ENCODE peak calls at places on chromosomes 6 and 20, in six cellular contexts. W is CD8-positive, alpha-beta memory T cell; I is neural progenitor cell; K is H9; P is tibial artery; Y is uterus. E is an unnamed sample.

GRCh38 chr20:47358672-47359532 is 2.4 kb upstream of the ZMYND8 start:
- DNase-seq in W (no peak), I (peak; percentile 85), K (peak; percentile 75), P (peak; percentile 94), Y (peak; percentile 88), E (peak; percentile 88)

GRCh38 chr6:44580901-44581300 is 193.4 kb downstream of the CDC5L start:
- DNase-seq in W (no peak), I (no peak), K (no peak), P (no peak), Y (no peak), E (no peak)

GRCh38 chr20:49964964-49965780 is 17.6 kb upstream of the SNAI1 start:
- DNase-seq in W (no peak), I (peak; percentile 67), K (peak; percentile 82), P (no peak), Y (no peak), E (no peak)

GRCh38 chr20:21693322-21693721 is 12.1 kb upstream of the PAX1 start:
- DNase-seq in W (no peak), I (peak; percentile 67), K (peak; percentile 73), P (no peak), Y (no peak), E (no peak)

GRCh38 chr20:19758888-19759331 is 852 bp downstream of the RIN2 start:
- DNase-seq in W (no peak), I (peak; percentile 75), K (peak; percentile 76), P (peak; percentile 92), Y (peak; percentile 55), E (peak; percentile 57)

GRCh38 chr6:138692978-138693909 is 80.3 kb upstream of the CCDC28A start:
- DNase-seq in W (peak; percentile 26), I (peak; percentile 88), K (peak; percentile 79), P (peak; percentile 79), Y (peak; percentile 39), E (peak; percentile 20)

GRCh38 chr6:111804627-111805235 is 68.5 kb downstream of the FYN start:
- DNase-seq in W (peak; percentile 74), I (no peak), K (no peak), P (no peak), Y (peak; percentile 44), E (no peak)

GRCh38 chr20:24590193-24590982 is 121.0 kb downstream of the SYNDIG1 start:
- DNase-seq in W (no peak), I (no peak), K (peak; percentile 30), P (no peak), Y (no peak), E (no peak)

GRCh38 chr6:112690497-112691202 is 343.5 kb downstream of the RFPL4B start:
- DNase-seq in W (no peak), I (no peak), K (no peak), P (no peak), Y (no peak), E (no peak)

GRCh38 chr20:49187330-49188100 is 619 bp downstream of the STAU1 start:
- DNase-seq in W (peak; percentile 4), I (peak; percentile 70), K (peak; percentile 30), P (no peak), Y (peak; percentile 36), E (no peak)

GRCh38 chr6:3208096-3208774 is 19.2 kb downstream of the TUBB2B start:
- DNase-seq in W (no peak), I (no peak), K (no peak), P (peak; percentile 91), Y (no peak), E (no peak)

GRCh38 chr6:82492134-82492533 is 128.5 kb downstream of the TPBG start:
- DNase-seq in W (no peak), I (peak; percentile 13), K (no peak), P (no peak), Y (no peak), E (no peak)

GRCh38 chr6:82488403-82488802 is 124.8 kb downstream of the TPBG start:
- DNase-seq in W (no peak), I (no peak), K (no peak), P (no peak), Y (no peak), E (no peak)

GRCh38 chr6:82484001-82484400 is 120.4 kb downstream of the TPBG start:
- DNase-seq in W (no peak), I (no peak), K (no peak), P (no peak), Y (no peak), E (no peak)

GRCh38 chr6:82484737-82485650 is 121.4 kb downstream of the TPBG start:
- DNase-seq in W (no peak), I (peak; percentile 39), K (no peak), P (no peak), Y (no peak), E (no peak)

DNA sequence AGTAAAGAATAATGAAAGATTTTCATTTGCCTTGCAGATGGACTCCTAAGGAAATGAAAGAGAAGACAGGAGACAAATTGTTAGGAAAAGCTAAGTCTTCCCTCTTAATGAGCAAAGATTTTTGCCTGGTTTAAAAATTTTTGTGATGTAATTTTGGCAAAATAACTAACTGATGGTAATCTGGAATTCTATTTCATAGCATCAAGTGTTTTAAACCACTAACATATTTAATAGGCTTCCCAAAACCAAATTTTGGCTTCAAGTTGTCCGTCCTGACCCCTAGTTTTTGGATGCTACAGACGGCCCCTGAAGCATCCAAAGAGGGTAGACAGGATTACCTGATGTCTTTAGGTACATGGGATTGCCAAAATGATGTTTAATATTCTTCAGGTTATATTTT is 124.3 kb downstream of the TPBG start:
- DNase-seq in W (no peak), I (no peak), K (no peak), P (no peak), Y (no peak), E (no peak)
- H3K9me3 ChIP-seq in W (no peaks in the 10 kb centered on the region), I (peaks cover 43% of the 10 kb centered on the region), K (peaks cover 27% of the 10 kb centered on the region), P (peaks cover 15% of the 10 kb centered on the region), Y (no peaks in the 10 kb centered on the region), E (no peaks in the 10 kb centered on the region)

DNA sequence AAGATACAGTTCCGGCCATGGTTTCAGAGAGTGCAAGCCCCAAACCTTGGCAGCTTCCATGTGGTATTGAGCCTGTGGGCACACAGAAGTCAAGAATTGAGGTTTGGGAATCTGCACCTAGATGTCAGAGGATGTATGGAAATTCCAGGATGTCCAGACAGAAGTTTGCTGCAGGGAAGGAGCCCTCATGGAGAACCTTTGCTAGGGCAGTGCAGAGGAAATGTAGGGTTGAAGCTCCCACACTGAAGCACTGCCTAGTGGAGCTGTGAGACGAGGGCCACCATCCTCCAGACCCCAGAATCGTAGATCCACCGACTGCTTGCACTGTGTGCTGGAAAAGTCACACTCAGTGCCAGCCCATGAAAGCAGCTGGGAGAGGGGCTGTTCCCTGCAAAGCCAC is 267.5 kb downstream of the OGFRL1 start:
- DNase-seq in W (no peak), I (peak; percentile 6), K (no peak), P (no peak), Y (no peak), E (no peak)
- H3K9me3 ChIP-seq in W (no peaks in the 10 kb centered on the region), I (peaks cover 9% of the 10 kb centered on the region), K (peaks cover 16% of the 10 kb centered on the region), P (peaks cover 6% of the 10 kb centered on the region), Y (no peaks in the 10 kb centered on the region), E (no peaks in the 10 kb centered on the region)

GRCh38 chr20:12404941-12405340 is 487.2 kb downstream of the BTBD3 start:
- DNase-seq in W (no peak), I (no peak), K (no peak), P (no peak), Y (no peak), E (no peak)
- H3K9me3 ChIP-seq in W (no peaks in the 10 kb centered on the region), I (no peaks in the 10 kb centered on the region), K (peaks cover 6% of the 10 kb centered on the region), P (peaks cover 28% of the 10 kb centered on the region), Y (no peaks in the 10 kb centered on the region), E (no peaks in the 10 kb centered on the region)

GRCh38 chr6:21885532-21886089 is 292.1 kb downstream of the SOX4 start:
- DNase-seq in W (no peak), I (peak; percentile 45), K (no peak), P (peak; percentile 82), Y (peak; percentile 45), E (peak; percentile 4)

GRCh38 chr6:21883528-21883927 is 290.0 kb downstream of the SOX4 start:
- DNase-seq in W (no peak), I (no peak), K (no peak), P (no peak), Y (no peak), E (no peak)

GRCh38 chr6:21885101-21885500 is 291.6 kb downstream of the SOX4 start:
- DNase-seq in W (no peak), I (no peak), K (no peak), P (no peak), Y (no peak), E (no peak)

GRCh38 chr6:21882066-21882465 is 288.5 kb downstream of the SOX4 start:
- DNase-seq in W (no peak), I (no peak), K (no peak), P (no peak), Y (no peak), E (no peak)

DNA sequence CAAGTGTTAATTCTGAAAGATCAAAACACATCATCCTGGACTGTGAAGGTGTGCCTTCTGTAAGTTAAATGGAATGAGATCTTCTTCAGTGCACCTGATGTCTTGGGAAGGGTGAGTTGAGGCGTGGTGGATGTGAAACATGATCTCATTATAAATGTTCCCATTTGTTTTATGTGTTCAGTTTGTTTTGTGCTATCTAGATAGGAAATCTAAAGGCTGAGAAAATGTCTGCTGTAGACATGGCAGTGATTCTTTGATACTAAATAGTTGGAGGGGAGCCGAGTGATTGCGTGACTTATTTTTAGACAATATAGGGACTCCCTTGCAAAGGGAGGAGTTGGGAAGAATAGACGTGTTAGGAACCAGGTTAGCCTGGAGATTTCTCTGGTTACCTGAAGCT is 290.4 kb downstream of the SOX4 start:
- DNase-seq in W (no peak), I (no peak), K (no peak), P (no peak), Y (no peak), E (no peak)
- H3K9me3 ChIP-seq in W (no peaks in the 10 kb centered on the region), I (no peaks in the 10 kb centered on the region), K (no peaks in the 10 kb centered on the region), P (no peaks in the 10 kb centered on the region), Y (no peaks in the 10 kb centered on the region), E (no peaks in the 10 kb centered on the region)

DNA sequence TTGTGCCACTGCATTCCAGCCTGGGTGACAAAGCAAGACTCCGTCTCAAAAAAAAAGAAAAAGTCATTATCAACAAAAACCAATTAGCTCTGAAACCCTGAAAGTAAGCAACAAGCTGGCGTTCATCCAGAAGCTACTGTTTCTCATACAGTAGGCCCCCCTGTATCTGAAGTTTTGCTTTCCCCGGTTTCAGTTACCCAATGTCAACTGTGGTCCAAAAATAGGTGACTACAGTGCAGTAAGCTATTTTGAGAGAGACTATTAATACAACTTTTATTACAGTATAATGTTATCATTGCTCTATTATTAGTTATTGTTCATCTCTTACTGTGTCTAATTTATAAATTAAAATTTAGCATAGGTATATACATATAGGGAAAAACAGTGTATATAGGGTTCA is 135.1 kb downstream of the KIF16B start:
- DNase-seq in W (no peak), I (no peak), K (no peak), P (no peak), Y (no peak), E (no peak)
- H3K9me3 ChIP-seq in W (no peaks in the 10 kb centered on the region), I (no peaks in the 10 kb centered on the region), K (no peaks in the 10 kb centered on the region), P (no peaks in the 10 kb centered on the region), Y (no peaks in the 10 kb centered on the region), E (no peaks in the 10 kb centered on the region)

DNA sequence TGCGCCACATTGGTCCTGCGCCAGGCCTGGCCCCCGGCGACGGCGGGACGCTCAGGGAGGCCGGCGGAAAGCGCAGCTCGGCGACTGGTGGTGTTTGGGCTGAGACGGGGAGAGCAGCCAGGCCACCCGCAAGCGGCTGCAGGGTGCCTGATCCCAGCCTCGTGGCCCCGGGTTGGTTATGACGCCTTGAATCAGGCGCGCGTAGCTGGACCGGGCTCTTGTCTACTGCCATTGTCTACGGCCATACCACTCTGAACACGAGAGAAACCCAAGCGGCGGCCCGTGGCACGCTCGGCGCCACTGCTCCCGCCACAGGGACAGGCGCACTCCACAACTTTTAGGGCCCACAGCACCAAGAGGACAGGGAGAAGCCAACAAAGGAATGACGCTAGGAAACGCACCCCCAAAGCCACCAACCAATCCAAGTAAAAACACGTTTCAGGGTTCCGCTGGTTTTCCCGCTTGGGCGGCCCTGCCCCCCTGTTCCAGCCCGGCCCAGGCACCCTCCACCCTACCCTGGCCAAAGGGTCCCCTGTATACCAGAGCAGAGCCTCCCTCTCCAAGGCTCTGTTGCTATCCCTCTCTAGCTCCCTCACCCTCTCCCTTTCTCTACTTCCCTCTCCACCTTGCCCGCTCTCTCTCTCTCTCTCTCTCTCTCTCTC is 1849.3 kb upstream of the DEFB115 start:
- DNase-seq in W (no peak), I (no peak), K (no peak), P (no peak), Y (no peak), E (no peak)
- H3K9me3 ChIP-seq in W (no peaks in the 10 kb centered on the region), I (no peaks in the 10 kb centered on the region), K (peaks cover 60% of the 10 kb centered on the region), P (peaks cover 5% of the 10 kb centered on the region), Y (no peaks in the 10 kb centered on the region), E (no peaks in the 10 kb centered on the region)